ENCODE peak calls at places on chromosomes 2 and 18, in seven cellular contexts. K is aorta, M is thoracic aorta, P is tibial artery, Y is thyroid gland, I is adrenal gland, C is tibial nerve. Q is an unnamed sample.

GRCh38 chr18:2826581-2826980 is 20.2 kb upstream of the EMILIN2 start:
- DNase-seq in K (peak; percentile 64), M (no peak), P (no peak), Y (no peak), I (peak; percentile 63), C (peak; percentile 16), Q (no peak)

GRCh38 chr2:179861027-179861776 is at the start of gene ZNF385B:
- DNase-seq in K (peak; percentile 52), M (no peak), P (no peak), Y (peak; percentile 15), I (peak; percentile 35), C (no peak), Q (peak; percentile 26)

GRCh38 chr2:178692845-178693244 is 114.4 kb downstream of the TTN start:
- DNase-seq in K (no peak), M (no peak), P (no peak), Y (no peak), I (no peak), C (no peak), Q (no peak)

GRCh38 chr2:211055438-211055837 is 499.0 kb downstream of the CPS1 start:
- DNase-seq in K (no peak), M (no peak), P (no peak), Y (no peak), I (no peak), C (no peak), Q (no peak)

GRCh38 chr2:112877423-112877822 is 33.5 kb upstream of the IL37 start:
- DNase-seq in K (no peak), M (no peak), P (no peak), Y (no peak), I (no peak), C (no peak), Q (peak; percentile 28)

GRCh38 chr18:12754511-12754910 is 51.7 kb downstream of the PSMG2 start:
- DNase-seq in K (no peak), M (no peak), P (peak; percentile 6), Y (no peak), I (no peak), C (no peak), Q (no peak)

GRCh38 chr2:241619602-241620418 is 17.1 kb downstream of the THAP4 start:
- DNase-seq in K (no peak), M (no peak), P (no peak), Y (no peak), I (no peak), C (no peak), Q (no peak)

GRCh38 chr2:29114514-29114840 is 738 bp upstream of the CLIP4 start:
- DNase-seq in K (no peak), M (no peak), P (no peak), Y (peak; percentile 24), I (no peak), C (no peak), Q (peak; percentile 32)

GRCh38 chr2:138000037-138000436 is 35.8 kb downstream of the HNMT start:
- DNase-seq in K (no peak), M (no peak), P (no peak), Y (no peak), I (no peak), C (no peak), Q (no peak)

GRCh38 chr2:37590119-37590571 is 81.3 kb downstream of the CDC42EP3 start:
- DNase-seq in K (no peak), M (no peak), P (no peak), Y (no peak), I (no peak), C (peak; percentile 53), Q (peak; percentile 65)

GRCh38 chr2:174752403-174753037 is 11.8 kb downstream of the CHRNA1 start:
- DNase-seq in K (no peak), M (no peak), P (no peak), Y (no peak), I (no peak), C (no peak), Q (no peak)

GRCh38 chr2:11789243-11789642 is 42.8 kb downstream of the LPIN1 start:
- DNase-seq in K (no peak), M (no peak), P (no peak), Y (no peak), I (no peak), C (no peak), Q (no peak)

GRCh38 chr2:120257522-120257921 is 4.9 kb downstream of the RALB start:
- DNase-seq in K (no peak), M (no peak), P (no peak), Y (peak; percentile 14), I (peak; percentile 54), C (no peak), Q (no peak)

GRCh38 chr2:179036353-179036905 is 13.5 kb downstream of the CCDC141 start:
- DNase-seq in K (no peak), M (no peak), P (no peak), Y (no peak), I (no peak), C (no peak), Q (no peak)

GRCh38 chr2:173963323-173963816 is 1.8 kb downstream of the SP3 start:
- DNase-seq in K (no peak), M (no peak), P (no peak), Y (peak; percentile 64), I (peak; percentile 64), C (peak; percentile 41), Q (peak; percentile 50)

GRCh38 chr2:239164281-239164871 is 236.4 kb downstream of the HDAC4 start:
- DNase-seq in K (peak; percentile 9), M (no peak), P (peak; percentile 33), Y (peak; percentile 1), I (no peak), C (no peak), Q (no peak)

GRCh38 chr2:174634130-174635014 is 36.8 kb upstream of the WIPF1 start:
- DNase-seq in K (no peak), M (no peak), P (no peak), Y (no peak), I (peak; percentile 15), C (no peak), Q (no peak)

GRCh38 chr2:60926751-60927568 is 45.6 kb downstream of the REL start:
- DNase-seq in K (no peak), M (no peak), P (no peak), Y (no peak), I (no peak), C (no peak), Q (no peak)

GRCh38 chr2:55431982-55432627 is 12.4 kb upstream of the CCDC88A start:
- DNase-seq in K (no peak), M (no peak), P (no peak), Y (no peak), I (no peak), C (no peak), Q (no peak)

GRCh38 chr2:216700088-216700567 is 4.8 kb upstream of the IGFBP5 start:
- DNase-seq in K (no peak), M (no peak), P (no peak), Y (no peak), I (no peak), C (no peak), Q (no peak)

GRCh38 chr2:219916261-219916660 is 288.8 kb downstream of the SLC4A3 start:
- DNase-seq in K (no peak), M (no peak), P (no peak), Y (no peak), I (no peak), C (no peak), Q (no peak)

GRCh38 chr2:181655519-181655918 is 1.4 kb downstream of the CERKL start:
- DNase-seq in K (no peak), M (no peak), P (no peak), Y (no peak), I (no peak), C (no peak), Q (no peak)

GRCh38 chr18:9405130-9405529 is 70.2 kb upstream of the RALBP1 start:
- DNase-seq in K (no peak), M (no peak), P (no peak), Y (no peak), I (no peak), C (no peak), Q (no peak)

DNA sequence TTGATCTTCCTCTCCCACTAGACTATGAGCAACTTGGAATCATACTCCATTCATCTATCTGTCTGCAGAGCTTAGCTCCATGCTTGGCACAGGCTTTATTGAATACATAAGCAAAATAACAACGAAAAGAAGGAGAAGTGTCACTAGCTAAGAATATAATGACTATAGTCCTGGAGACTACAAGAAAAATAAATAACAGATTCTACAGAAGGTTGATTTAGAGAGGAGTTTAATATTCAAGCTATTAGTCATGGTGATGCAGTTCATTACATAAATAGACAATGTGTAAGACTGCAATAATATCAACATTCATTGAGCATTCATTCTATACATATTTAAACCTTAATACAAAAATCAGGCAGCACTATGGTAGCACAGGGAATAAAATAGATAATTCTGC is 165.6 kb downstream of the RNF152 start:
- DNase-seq in K (no peak), M (no peak), P (no peak), Y (no peak), I (no peak), C (no peak), Q (no peak)
- H3K27ac ChIP-seq in K (no peak overlapping the region), M (no peak overlapping the region), P (peak overlapping the region; percentile 88), Y (no peak overlapping the region), I (no peak overlapping the region), C (no peak overlapping the region), Q (peak overlapping the region; percentile 14)

GRCh38 chr2:46945671-46946070 is 30.1 kb upstream of the MCFD2 start:
- DNase-seq in K (no peak), M (no peak), P (no peak), Y (no peak), I (no peak), C (no peak), Q (no peak)

GRCh38 chr2:46942143-46942526 is 26.5 kb upstream of the MCFD2 start:
- DNase-seq in K (peak; percentile 78), M (no peak), P (peak; percentile 78), Y (peak; percentile 58), I (peak; percentile 39), C (peak; percentile 21), Q (no peak)

GRCh38 chr2:46943881-46944798 is 28.5 kb upstream of the MCFD2 start:
- DNase-seq in K (no peak), M (no peak), P (no peak), Y (no peak), I (no peak), C (no peak), Q (no peak)

GRCh38 chr2:46939596-46940359 is 24.2 kb upstream of the MCFD2 start:
- DNase-seq in K (no peak), M (no peak), P (no peak), Y (peak; percentile 53), I (peak; percentile 66), C (no peak), Q (no peak)

GRCh38 chr2:46942891-46943626 is 27.5 kb upstream of the MCFD2 start:
- DNase-seq in K (no peak), M (no peak), P (no peak), Y (no peak), I (no peak), C (no peak), Q (no peak)
- H3K4me3 ChIP-seq in K (no peak overlapping the region), M (peak overlapping the region; percentile 80), P (peak overlapping the region; percentile 93), Y (no peak overlapping the region), I (no peak overlapping the region), C (peak overlapping the region; percentile 90), Q (peak overlapping the region; percentile 78)

GRCh38 chr2:88123975-88124917 is 3.6 kb downstream of the FABP1 start:
- DNase-seq in K (no peak), M (no peak), P (no peak), Y (no peak), I (no peak), C (no peak), Q (no peak)
- H3K4me1 ChIP-seq in K (no peaks in the 10 kb centered on the region), M (no peaks in the 10 kb centered on the region), P (no peaks in the 10 kb centered on the region), Y (no peaks in the 10 kb centered on the region), I (no peaks in the 10 kb centered on the region), C (no peaks in the 10 kb centered on the region), Q (no peaks in the 10 kb centered on the region)

DNA sequence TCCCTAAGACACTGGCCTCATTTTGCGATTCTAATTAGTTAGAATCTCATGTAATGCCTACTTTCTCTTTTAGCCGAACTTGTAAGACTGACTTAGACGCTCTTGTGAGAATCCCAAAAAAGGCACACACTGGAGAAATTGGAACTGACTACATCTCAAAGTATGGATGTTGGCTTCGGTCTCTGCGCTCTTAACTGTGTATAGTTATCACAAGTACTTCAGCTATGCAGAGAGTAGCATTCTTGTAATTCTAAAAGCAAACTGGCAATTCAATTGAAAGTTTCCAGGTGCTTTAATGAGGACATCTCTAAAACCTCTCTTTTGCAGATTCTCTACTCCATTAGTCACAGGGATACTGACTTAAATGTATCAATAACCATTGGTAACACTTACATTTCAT is 567.9 kb downstream of the DCC start:
- DNase-seq in K (no peak), M (no peak), P (no peak), Y (no peak), I (no peak), C (no peak), Q (no peak)
- H3K27ac ChIP-seq in K (no peak overlapping the region), M (no peak overlapping the region), P (no peak overlapping the region), Y (no peak overlapping the region), I (no peak overlapping the region), C (no peak overlapping the region), Q (no peak overlapping the region)